ENCODE peak calls at places on chromosomes 12 and 14, in ten cellular contexts. V is HT1080; R is NCI-H1105 treated with DMSO at 0.1 percent for 48 hours; P is head of caudate nucleus; L is stimulated activated CD8-positive, alpha-beta memory T cell treated with anti-CD3 and anti-CD28 coated beads, Interleukin-7, amount 100 ng/mL, for 1 hour; W is heart left ventricle; N is activated CD8-positive, alpha-beta memory T cell treated with anti-CD3 and anti-CD28 coated beads for 48 hours; I is H7; S is AG08396; K is stimulated activated naive CD4-positive, alpha-beta T cell. D is an unnamed sample.

GRCh38 chr12:106924458-106924857 is 31.2 kb upstream of the TMEM263 start:
- DNase-seq in V (no peak), R (no peak), P (no peak), L (no peak), W (no peak), N (no peak), I (no peak), S (no peak), K (no peak), D (no peak)

GRCh38 chr12:105085537-105085936 is 1.3 kb upstream of the ALDH1L2 start:
- DNase-seq in V (no peak), R (no peak), P (no peak), L (no peak), W (no peak), N (no peak), I (no peak), S (no peak), K (no peak), D (no peak)

GRCh38 chr14:45253754-45254300 is 825 bp upstream of the MIS18BP1 start:
- DNase-seq in V (peak; percentile 73), R (no peak), P (peak; percentile 29), L (no peak), W (no peak), N (no peak), I (no peak), S (no peak), K (no peak), D (no peak)

GRCh38 chr12:95532851-95533250 is 18.4 kb downstream of the USP44 start:
- DNase-seq in V (peak; percentile 11), R (no peak), P (no peak), L (no peak), W (no peak), N (no peak), I (no peak), S (peak; percentile 18), K (no peak), D (no peak)

GRCh38 chr12:49872781-49873181 is 29.9 kb upstream of the BCDIN3D start:
- DNase-seq in V (no peak), R (no peak), P (peak; percentile 49), L (no peak), W (no peak), N (no peak), I (no peak), S (no peak), K (no peak), D (no peak)

GRCh38 chr14:55804198-55804553 is 224.2 kb downstream of the KTN1 start:
- DNase-seq in V (no peak), R (no peak), P (no peak), L (no peak), W (no peak), N (no peak), I (no peak), S (no peak), K (no peak), D (no peak)

GRCh38 chr12:77746108-77746507 is 84.6 kb upstream of the NAV3 start:
- DNase-seq in V (peak; percentile 10), R (peak; percentile 95), P (no peak), L (no peak), W (no peak), N (no peak), I (no peak), S (no peak), K (no peak), D (no peak)

GRCh38 chr12:34397591-34398365 is 375.5 kb downstream of the ALG10 start:
- DNase-seq in V (no peak), R (no peak), P (peak; percentile 2), L (no peak), W (peak; percentile 8), N (no peak), I (peak; percentile 4), S (no peak), K (no peak), D (no peak)

GRCh38 chr12:104263580-104264358 is 39.8 kb upstream of the EID3 start:
- DNase-seq in V (no peak), R (peak; percentile 97), P (no peak), L (no peak), W (no peak), N (no peak), I (no peak), S (no peak), K (no peak), D (peak; percentile 44)

GRCh38 chr12:52873832-52874572 is 25.2 kb upstream of the KRT78 start:
- DNase-seq in V (peak; percentile 95), R (peak; percentile 16), P (peak; percentile 30), L (peak; percentile 21), W (peak; percentile 91), N (peak; percentile 28), I (peak; percentile 95), S (peak; percentile 99), K (peak; percentile 32), D (peak; percentile 62)

GRCh38 chr12:115599251-115599811 is 678.2 kb downstream of the MED13L start:
- DNase-seq in V (no peak), R (peak; percentile 97), P (peak; percentile 8), L (no peak), W (peak; percentile 36), N (no peak), I (peak; percentile 64), S (peak; percentile 18), K (no peak), D (no peak)

GRCh38 chr14:105582639-105583038 is 56.3 kb downstream of the TMEM121 start:
- DNase-seq in V (no peak), R (no peak), P (no peak), L (no peak), W (no peak), N (no peak), I (peak; percentile 58), S (no peak), K (no peak), D (no peak)

GRCh38 chr14:66088661-66089060 is 397.5 kb upstream of the CCDC196 start:
- DNase-seq in V (no peak), R (no peak), P (no peak), L (no peak), W (no peak), N (no peak), I (no peak), S (no peak), K (no peak), D (no peak)

GRCh38 chr12:105570944-105571343 is 240.5 kb downstream of the C12orf75 start:
- DNase-seq in V (no peak), R (no peak), P (no peak), L (no peak), W (no peak), N (no peak), I (no peak), S (no peak), K (no peak), D (no peak)

GRCh38 chr12:54296393-54297121 is 4.3 kb downstream of the NFE2 start:
- DNase-seq in V (no peak), R (no peak), P (no peak), L (no peak), W (no peak), N (no peak), I (no peak), S (no peak), K (no peak), D (no peak)

GRCh38 chr14:63713058-63713457 is 14.8 kb downstream of the SGPP1 start:
- DNase-seq in V (peak; percentile 5), R (no peak), P (no peak), L (no peak), W (no peak), N (no peak), I (no peak), S (no peak), K (no peak), D (no peak)

GRCh38 chr14:99564256-99564902 is 39.6 kb downstream of the CCDC85C start:
- DNase-seq in V (no peak), R (peak; percentile 88), P (no peak), L (no peak), W (peak; percentile 84), N (no peak), I (no peak), S (no peak), K (no peak), D (no peak)